ENCODE peak calls at places on chromosomes 12 and 14, in nine cellular contexts. R is A549, T is adipocyte, I is DND-41, D is uterus, S is mesenchymal stem cell, V is lower lobe of right lung, X is tibial artery, C is psoas muscle. P is an unnamed sample. For H3K4me1, the result is how much of the 10 kb centered on the place peaks cover.

GRCh38 chr12:100959481-100959880 is 164.9 kb downstream of the ANO4 start:
- DNase-seq in S (peak), X (no peak), R (no peak), I (no peak), T (peak), C (no peak), D (no peak), V (no peak), P (no peak)

GRCh38 chr14:54650331-54651017 is 83.5 kb downstream of the SAMD4A start:
- DNase-seq in R (peak), I (no peak), C (no peak), T (peak), D (peak), S (peak), X (peak), V (peak), P (no peak)

GRCh38 chr12:17588968-17589367 is 501.0 kb downstream of the RERGL start:
- DNase-seq in D (no peak), S (peak), X (no peak), V (no peak), I (no peak), R (peak), T (no peak), C (no peak), P (no peak)

GRCh38 chr14:84961637-84962036 is 568.3 kb upstream of the FLRT2 start:
- DNase-seq in D (no peak), S (peak), I (no peak), R (no peak), X (no peak), T (no peak), C (no peak), V (no peak), P (no peak)

GRCh38 chr14:106508216-106508615 is 981.8 kb downstream of the TMEM121 start:
- DNase-seq in D (no peak), S (no peak), X (no peak), V (no peak), R (no peak), I (peak), C (no peak), T (no peak), P (no peak)

GRCh38 chr14:71244341-71244740 is 337.1 kb downstream of the PCNX1 start:
- DNase-seq in D (no peak), R (no peak), I (no peak), S (peak), C (no peak), V (no peak), X (no peak), T (peak), P (no peak)

GRCh38 chr14:97218713-97219355 is 421.7 kb downstream of the VRK1 start:
- DNase-seq in I (peak), D (no peak), S (no peak), C (no peak), X (no peak), T (no peak), V (no peak), R (no peak), P (no peak)

GRCh38 chr14:34110531-34110930 is 159.7 kb upstream of the EGLN3 start:
- DNase-seq in S (no peak), D (no peak), V (no peak), I (no peak), C (no peak), T (no peak), R (no peak), X (no peak), P (no peak)

GRCh38 chr14:81269100-81269978 is 48.6 kb upstream of the GTF2A1 start:
- DNase-seq in X (no peak), C (no peak), S (peak), R (peak), T (peak), I (peak), D (peak), V (no peak), P (no peak)

GRCh38 chr12:24822121-24822899 is 126.6 kb downstream of the BCAT1 start:
- DNase-seq in D (no peak), R (no peak), C (no peak), X (no peak), T (peak), S (peak), I (no peak), V (no peak), P (no peak)

GRCh38 chr12:51868821-51869489 is 18.9 kb upstream of the ANKRD33 start:
- DNase-seq in I (no peak), X (no peak), R (no peak), S (peak), D (no peak), V (no peak), C (no peak), T (no peak), P (peak)

GRCh38 chr14:55180434-55180833 is 11.0 kb downstream of the DLGAP5 start:
- DNase-seq in S (no peak), D (no peak), X (no peak), T (no peak), C (no peak), I (no peak), V (no peak), R (no peak), P (no peak)

GRCh38 chr12:5554711-5555110 is 122.8 kb downstream of the NTF3 start:
- DNase-seq in S (peak), I (no peak), V (no peak), C (no peak), T (peak), D (no peak), X (no peak), R (no peak), P (no peak)

GRCh38 chr12:89350661-89351488 is 1.4 kb downstream of the DUSP6 start:
- DNase-seq in C (peak), T (peak), I (peak), X (peak), D (no peak), S (peak), V (peak), R (no peak), P (peak)

GRCh38 chr12:111446631-111447570 is 41.2 kb downstream of the SH2B3 start:
- DNase-seq in I (peak), X (peak), C (no peak), R (no peak), S (no peak), D (peak), T (no peak), V (no peak), P (no peak)

GRCh38 chr12:11862794-11863193 is 207.9 kb upstream of the BCL2L14 start:
- DNase-seq in X (no peak), T (peak), R (no peak), V (no peak), S (peak), D (peak), I (no peak), C (no peak), P (no peak)

GRCh38 chr12:119354187-119354586 is 19.7 kb downstream of the CCDC60 start:
- DNase-seq in V (no peak), T (no peak), S (no peak), X (no peak), I (no peak), D (no peak), C (no peak), R (no peak), P (no peak)

GRCh38 chr12:101172316-101172715 is 37.7 kb downstream of the SLC5A8 start:
- DNase-seq in D (no peak), V (no peak), X (no peak), I (no peak), S (no peak), T (peak), R (no peak), C (no peak), P (no peak)

GRCh38 chr14:104512061-104512460 is 67.5 kb upstream of the C14orf180 start:
- DNase-seq in C (no peak), I (no peak), X (peak), S (no peak), D (no peak), R (no peak), V (no peak), T (no peak), P (no peak)

GRCh38 chr12:77294016-77294415 is 228.6 kb upstream of the E2F7 start:
- DNase-seq in D (no peak), R (no peak), S (no peak), V (no peak), C (no peak), I (no peak), T (peak), X (no peak), P (no peak)

GRCh38 chr12:68623984-68624383 is 13.3 kb downstream of the RAP1B start:
- DNase-seq in R (no peak), S (peak), D (no peak), V (no peak), T (no peak), I (no peak), C (no peak), X (no peak), P (no peak)
- H3K4me1 ChIP-seq in R (under half), S (under half), D (under half), V (half or more), T (half or more), I (under half), C (half or more), X (under half), P (under half)

GRCh38 chr12:20701106-20701505 is 6.0 kb downstream of the SLCO1C1 start:
- DNase-seq in X (no peak), S (no peak), D (no peak), R (no peak), I (no peak), C (no peak), V (no peak), T (no peak), P (no peak)

GRCh38 chr12:20696181-20696580 is 1.0 kb downstream of the SLCO1C1 start:
- DNase-seq in T (no peak), C (peak), I (no peak), S (no peak), V (no peak), R (no peak), D (no peak), X (no peak), P (no peak)

GRCh38 chr12:20695232-20695631 is at the start of gene SLCO1C1:
- DNase-seq in X (peak), D (no peak), I (no peak), R (no peak), S (no peak), V (no peak), T (no peak), C (no peak), P (no peak)
- H3K4me3 ChIP-seq in X (no peak), D (no peak), I (no peak), R (no peak), S (no peak), V (no peak), T (peak), C (no peak), P (no peak)

GRCh38 chr14:69640931-69641330 is 29.5 kb downstream of the SUSD6 start:
- DNase-seq in S (no peak), V (no peak), R (no peak), X (no peak), C (no peak), I (no peak), D (no peak), T (no peak), P (no peak)
- H3K4me1 ChIP-seq in S (under half), V (half or more), R (under half), X (half or more), C (under half), I (under half), D (under half), T (under half), P (under half)

GRCh38 chr12:92297405-92297804 is 151.8 kb upstream of the BTG1 start:
- DNase-seq in S (no peak), C (no peak), X (no peak), R (no peak), V (no peak), D (no peak), I (no peak), T (peak), P (no peak)
- H3K4me3 ChIP-seq in S (peak), C (no peak), X (no peak), R (no peak), V (no peak), D (no peak), I (no peak), T (peak), P (no peak)

GRCh38 chr12:54033106-54033979 is 493 bp downstream of the HOXC5 start:
- DNase-seq in R (peak), D (no peak), C (peak), S (peak), V (no peak), X (peak), I (no peak), T (no peak), P (no peak)

GRCh38 chr12:54032627-54033100 is at the start of gene HOXC5:
- DNase-seq in I (peak), S (peak), C (peak), D (peak), T (peak), X (peak), R (peak), V (no peak), P (no peak)

GRCh38 chr12:54035561-54036377 is 2.9 kb downstream of the HOXC5 start:
- DNase-seq in I (no peak), R (no peak), S (no peak), D (no peak), X (no peak), V (no peak), T (no peak), C (no peak), P (no peak)

GRCh38 chr12:54034784-54035310 is 2.0 kb downstream of the HOXC5 start:
- DNase-seq in R (no peak), S (no peak), I (no peak), X (peak), V (no peak), D (no peak), C (no peak), T (no peak), P (no peak)

DNA sequence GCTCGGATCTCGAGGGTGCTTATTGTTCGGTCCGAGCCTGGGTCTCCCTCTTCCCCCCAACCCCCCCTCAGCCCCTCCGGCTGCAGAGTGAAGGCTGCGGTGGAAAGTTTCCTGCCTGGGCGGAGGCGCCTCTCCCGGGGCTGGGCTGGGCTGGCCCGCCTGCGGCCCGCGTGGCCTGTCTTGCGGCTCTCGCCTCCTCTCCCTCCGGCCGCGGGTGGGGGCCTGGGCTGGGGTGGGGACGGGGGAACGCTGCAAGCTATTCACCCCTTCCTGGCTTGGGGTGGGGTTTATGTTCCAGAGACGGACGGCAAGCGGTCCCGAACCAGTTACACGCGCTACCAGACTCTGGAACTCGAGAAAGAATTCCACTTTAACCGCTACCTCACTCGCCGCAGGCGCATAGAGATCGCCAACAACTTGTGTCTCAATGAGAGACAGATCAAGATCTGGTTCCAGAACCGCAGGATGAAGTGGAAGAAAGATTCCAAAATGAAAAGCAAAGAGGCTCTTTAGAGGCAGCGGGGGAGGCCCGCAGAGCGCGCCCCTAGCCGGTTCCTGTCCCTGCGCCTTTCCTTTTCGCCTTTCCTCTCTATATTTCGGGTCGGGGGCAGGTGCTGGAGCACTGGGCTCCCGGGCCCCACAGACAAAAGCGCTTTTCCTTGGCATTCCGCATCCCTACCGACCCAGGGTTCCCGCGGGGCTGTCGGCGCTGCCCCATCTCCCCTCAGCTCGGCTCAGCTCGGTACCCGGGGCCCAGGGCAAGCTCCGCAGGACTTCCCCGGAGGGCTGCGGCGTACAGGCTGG is 1.3 kb downstream of the HOXC5 start:
- DNase-seq in S (peak), X (peak), D (no peak), R (no peak), V (no peak), I (no peak), T (peak), C (peak), P (no peak)
- H3K4me1 ChIP-seq in S (under half), X (half or more), D (under half), R (under half), V (under half), I (under half), T (half or more), C (under half), P (under half)

DNA sequence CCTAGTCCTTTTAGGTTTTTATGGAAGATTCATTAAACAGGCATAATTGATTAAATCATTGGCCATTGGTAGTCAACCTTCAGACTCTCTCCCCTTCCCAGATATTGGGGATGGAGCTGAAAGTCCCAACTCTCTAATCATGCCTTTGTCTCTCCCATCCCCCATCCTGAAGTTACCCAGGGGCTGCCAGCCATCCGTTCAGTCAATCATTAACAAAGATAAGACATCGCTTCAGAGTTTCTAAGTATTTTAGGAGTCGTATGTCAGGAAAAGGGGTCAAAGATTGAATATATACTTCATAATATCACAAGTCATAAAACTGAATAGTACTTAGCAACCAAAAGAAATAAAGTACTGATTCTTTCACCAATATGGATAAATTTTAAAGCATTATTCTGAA is 414.6 kb downstream of the DAD1 start:
- DNase-seq in D (no peak), R (no peak), C (no peak), I (no peak), V (no peak), S (no peak), X (no peak), T (no peak), P (no peak)
- H3K4me3 ChIP-seq in D (no peak), R (no peak), C (no peak), I (no peak), V (no peak), S (no peak), X (no peak), T (no peak), P (no peak)

GRCh38 chr12:50618864-50619609 is 114.3 kb downstream of the DIP2B start:
- DNase-seq in I (no peak), V (no peak), C (no peak), T (no peak), X (no peak), R (no peak), S (peak), D (no peak), P (no peak)
- H3K4me1 ChIP-seq in I (half or more), V (under half), C (under half), T (under half), X (under half), R (half or more), S (under half), D (under half), P (under half)

DNA sequence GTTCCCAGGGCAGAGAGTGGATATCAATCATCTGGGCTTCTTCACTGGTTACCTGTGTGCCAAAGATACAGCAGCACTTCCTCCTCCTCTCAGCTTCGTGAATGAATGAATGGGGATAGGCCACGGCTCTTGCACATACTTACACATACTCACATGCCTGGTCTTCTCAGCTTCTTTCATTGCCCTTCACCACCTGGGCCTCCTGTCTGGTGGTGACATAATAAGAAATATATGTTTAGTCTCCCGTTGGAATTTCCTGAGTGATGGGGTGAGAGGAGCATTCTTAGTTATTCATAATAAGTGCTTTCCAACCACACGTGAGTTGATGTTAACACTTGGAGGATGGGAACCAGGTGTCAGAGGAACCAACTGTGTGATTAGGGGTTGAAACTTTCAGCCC is 268.1 kb upstream of the RMST start:
- DNase-seq in T (no peak), V (no peak), I (no peak), C (no peak), D (no peak), S (no peak), X (no peak), R (no peak), P (no peak)
- H3K4me3 ChIP-seq in T (no peak), V (no peak), I (no peak), C (no peak), D (no peak), S (no peak), X (no peak), R (no peak), P (no peak)

P was measured in right lobe of liver.